ENCODE peak calls at places on chromosomes 4 and X, in nine cellular contexts. Q is colonic mucosa, Z is mucosa of descending colon, W is GM23248, J is neural progenitor cell, V is iPS DF 6.9, Y is MG63, U is suprapubic skin, T is pancreas. R is an unnamed sample.

GRCh38 chrX:55057691-55058249 is 17.1 kb upstream of the PAGE2B start:
- DNase-seq in Q (peak; percentile 26), Z (no peak), W (peak; percentile 48), J (peak; percentile 26), V (no peak), Y (no peak), U (no peak), T (no peak), R (peak; percentile 1)

GRCh38 chr4:148043990-148044645 is 312.2 kb downstream of the ARHGAP10 start:
- DNase-seq in Q (no peak), Z (no peak), W (no peak), J (no peak), V (no peak), Y (no peak), U (no peak), T (no peak), R (no peak)

GRCh38 chr4:1614854-1615595 is 69.1 kb downstream of the FAM53A start:
- DNase-seq in Q (peak; percentile 43), Z (peak; percentile 27), W (no peak), J (no peak), V (no peak), Y (no peak), U (no peak), T (no peak), R (no peak)

GRCh38 chr4:32148120-32148666 is 1428.0 kb downstream of the PCDH7 start:
- DNase-seq in Q (no peak), Z (no peak), W (no peak), J (peak; percentile 23), V (no peak), Y (no peak), U (no peak), T (no peak), R (no peak)

GRCh38 chr4:13511101-13511500 is 27.0 kb upstream of the RAB28 start:
- DNase-seq in Q (no peak), Z (no peak), W (no peak), J (no peak), V (no peak), Y (no peak), U (no peak), T (no peak), R (no peak)

GRCh38 chr4:180164799-180165198 is 2078.4 kb upstream of the TENM3 start:
- DNase-seq in Q (no peak), Z (no peak), W (no peak), J (no peak), V (no peak), Y (no peak), U (no peak), T (no peak), R (no peak)

GRCh38 chrX:69285401-69285871 is 120.2 kb upstream of the PJA1 start:
- DNase-seq in Q (peak; percentile 27), Z (peak; percentile 48), W (peak; percentile 13), J (peak; percentile 35), V (no peak), Y (no peak), U (no peak), T (no peak), R (no peak)

GRCh38 chr4:79442422-79442821 is 34.4 kb upstream of the GK2 start:
- DNase-seq in Q (no peak), Z (no peak), W (peak; percentile 64), J (no peak), V (no peak), Y (no peak), U (no peak), T (no peak), R (no peak)

GRCh38 chr4:37865450-37865849 is 25.4 kb upstream of the TBC1D1 start:
- DNase-seq in Q (no peak), Z (no peak), W (no peak), J (no peak), V (no peak), Y (no peak), U (no peak), T (no peak), R (no peak)

GRCh38 chr4:15355464-15355863 is 72.4 kb upstream of the C1QTNF7 start:
- DNase-seq in Q (no peak), Z (no peak), W (no peak), J (no peak), V (no peak), Y (no peak), U (no peak), T (no peak), R (no peak)

GRCh38 chr4:39067031-39067430 is 5.0 kb downstream of the KLHL5 start:
- DNase-seq in Q (no peak), Z (no peak), W (no peak), J (no peak), V (no peak), Y (no peak), U (no peak), T (no peak), R (no peak)

GRCh38 chr4:168840988-168841681 is 168.9 kb downstream of the CBR4 start:
- DNase-seq in Q (no peak), Z (no peak), W (no peak), J (no peak), V (no peak), Y (no peak), U (no peak), T (peak; percentile 58), R (no peak)

GRCh38 chr4:82681759-82682158 is 116.8 kb downstream of the SCD5 start:
- DNase-seq in Q (no peak), Z (no peak), W (peak; percentile 14), J (no peak), V (no peak), Y (no peak), U (no peak), T (no peak), R (no peak)

GRCh38 chrX:12360389-12360788 is 222.1 kb downstream of the FRMPD4 start:
- DNase-seq in Q (no peak), Z (no peak), W (peak; percentile 5), J (no peak), V (no peak), Y (no peak), U (no peak), T (no peak), R (no peak)

GRCh38 chr4:188934320-188934975 is 795.2 kb downstream of the TRIML1 start:
- DNase-seq in Q (no peak), Z (no peak), W (peak; percentile 22), J (no peak), V (no peak), Y (peak; percentile 94), U (no peak), T (no peak), R (no peak)

GRCh38 chrX:19879742-19880378 is 7.5 kb downstream of the SH3KBP1 start:
- DNase-seq in Q (no peak), Z (no peak), W (no peak), J (no peak), V (no peak), Y (no peak), U (no peak), T (no peak), R (no peak)

GRCh38 chrX:19879181-19879580 is 8.2 kb downstream of the SH3KBP1 start:
- DNase-seq in Q (no peak), Z (no peak), W (no peak), J (no peak), V (no peak), Y (no peak), U (no peak), T (no peak), R (no peak)

GRCh38 chrX:19882066-19882775 is 5.2 kb downstream of the SH3KBP1 start:
- DNase-seq in Q (no peak), Z (no peak), W (no peak), J (no peak), V (no peak), Y (no peak), U (no peak), T (no peak), R (no peak)

GRCh38 chrX:19883878-19884277 is 3.5 kb downstream of the SH3KBP1 start:
- DNase-seq in Q (no peak), Z (no peak), W (no peak), J (no peak), V (no peak), Y (no peak), U (no peak), T (no peak), R (peak; percentile 8)

GRCh38 chrX:19881559-19881958 is 5.8 kb downstream of the SH3KBP1 start:
- DNase-seq in Q (no peak), Z (no peak), W (no peak), J (no peak), V (no peak), Y (no peak), U (no peak), T (no peak), R (no peak)
- H3K9me3 ChIP-seq in Q (no peaks in the 10 kb centered on the region), Z (no peaks in the 10 kb centered on the region), W (no peaks in the 10 kb centered on the region), J (no peaks in the 10 kb centered on the region), V (no peaks in the 10 kb centered on the region), Y (no peaks in the 10 kb centered on the region), U (no peaks in the 10 kb centered on the region), T (no peaks in the 10 kb centered on the region), R (no peaks in the 10 kb centered on the region)

DNA sequence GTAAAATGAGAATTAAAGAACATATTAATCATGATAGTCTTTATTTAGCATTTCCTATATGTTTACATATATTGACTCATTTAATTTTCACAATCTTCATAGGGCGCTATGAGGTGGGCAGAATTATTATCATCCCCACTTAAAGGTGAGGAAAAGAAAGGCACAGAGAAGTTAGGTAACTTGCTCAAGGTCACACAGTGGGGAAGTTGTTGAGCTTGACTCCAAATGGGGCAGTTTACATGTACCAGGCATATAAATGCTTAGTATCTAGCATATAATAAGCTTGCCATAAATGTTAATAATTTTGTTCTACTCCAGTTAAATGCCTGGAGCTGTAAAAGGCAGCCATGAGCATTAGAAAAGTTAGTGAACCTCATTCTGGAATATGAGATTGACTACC is 1.5 kb downstream of the CMC4 start:
- DNase-seq in Q (no peak), Z (no peak), W (no peak), J (no peak), V (no peak), Y (no peak), U (no peak), T (no peak), R (no peak)
- H3K4me3 ChIP-seq in Q (peak overlapping the region; percentile 46), Z (no peak overlapping the region), W (peak overlapping the region; percentile 92), J (peak overlapping the region; percentile 59), V (no peak overlapping the region), Y (peak overlapping the region; percentile 75), U (peak overlapping the region; percentile 63), T (no peak overlapping the region), R (no peak overlapping the region)

GRCh38 chrX:2596050-2596449 is 95.0 kb upstream of the CD99 start:
- DNase-seq in Q (no peak), Z (no peak), W (no peak), J (no peak), V (no peak), Y (no peak), U (no peak), T (no peak), R (no peak)
- H3K9me3 ChIP-seq in Q (no peaks in the 10 kb centered on the region), Z (no peaks in the 10 kb centered on the region), W (no peaks in the 10 kb centered on the region), J (no peaks in the 10 kb centered on the region), V (no peaks in the 10 kb centered on the region), Y (no peaks in the 10 kb centered on the region), U (no peaks in the 10 kb centered on the region), T (no peaks in the 10 kb centered on the region), R (no peaks in the 10 kb centered on the region)

DNA sequence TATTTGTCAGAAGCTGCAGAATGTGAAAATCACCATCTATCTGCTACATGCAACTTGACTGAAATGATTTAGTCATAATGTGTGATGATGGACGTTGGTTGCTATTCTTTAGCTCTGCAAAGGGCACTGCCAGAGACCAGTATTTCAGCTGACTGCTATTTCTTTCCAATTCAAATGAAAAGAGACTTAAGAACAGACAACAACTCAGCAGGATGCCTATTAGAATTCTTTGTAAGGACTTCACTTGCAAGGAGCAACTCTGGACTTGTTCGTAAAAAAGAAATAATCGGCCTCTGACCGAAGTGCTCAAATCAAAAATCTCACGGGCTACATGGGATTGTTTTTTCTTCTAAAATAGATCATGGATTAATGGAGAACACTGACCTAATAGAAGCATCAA is 262.7 kb downstream of the DHX15 start:
- DNase-seq in Q (no peak), Z (no peak), W (no peak), J (peak; percentile 96), V (peak; percentile 68), Y (no peak), U (no peak), T (no peak), R (no peak)
- H3K4me3 ChIP-seq in Q (no peak overlapping the region), Z (no peak overlapping the region), W (no peak overlapping the region), J (peak overlapping the region; percentile 43), V (no peak overlapping the region), Y (no peak overlapping the region), U (no peak overlapping the region), T (no peak overlapping the region), R (no peak overlapping the region)

R was measured in effector memory CD4-positive, alpha-beta T cell.